ENCODE peak calls at places on chromosomes 2 and 18, in four cellular contexts. T, S, K and W are unnamed samples.
A peak's percentile ranks its signal among the peaks of the same experiment; 100 is the strongest.

GRCh38 chr18:33355263-33355662 is 85.3 kb downstream of the CCDC178 start:
- DNase-seq in S (no peak), T (no peak), K (no peak), W (no peak)

GRCh38 chr2:46796843-46797625 is 118.6 kb downstream of the MCFD2 start:
- DNase-seq in T (no peak), S (no peak), K (no peak), W (no peak)

GRCh38 chr2:172640389-172640788 is 84.5 kb downstream of the PDK1 start:
- DNase-seq in S (no peak), T (no peak), K (no peak), W (no peak)

GRCh38 chr2:136005462-136006205 is 20.2 kb upstream of the DARS1 start:
- DNase-seq in T (no peak), S (no peak), K (no peak), W (no peak)

GRCh38 chr2:223008162-223008561 is 43.8 kb upstream of the KCNE4 start:
- DNase-seq in S (no peak), K (peak; percentile 34), T (no peak), W (no peak)

GRCh38 chr2:113760400-113760799 is 4.0 kb upstream of the SLC35F5 start:
- DNase-seq in S (no peak), K (peak; percentile 15), T (no peak), W (no peak)

GRCh38 chr18:49911414-49911813 is 98.1 kb upstream of the ACAA2 start:
- DNase-seq in S (no peak), T (peak; percentile 40), K (no peak), W (no peak)

GRCh38 chr2:74102516-74102915 is 45.2 kb downstream of the BOLA3 start:
- DNase-seq in K (no peak), T (no peak), S (no peak), W (no peak)

GRCh38 chr18:35581555-35582309 is at the start of gene GALNT1:
- DNase-seq in S (no peak), K (peak; percentile 9), T (no peak), W (no peak)

GRCh38 chr2:797993-798392 is 120.8 kb upstream of the TMEM18 start:
- DNase-seq in K (no peak), T (no peak), S (no peak), W (no peak)

GRCh38 chr18:63155169-63155852 is 164.3 kb downstream of the BCL2 start:
- DNase-seq in K (peak; percentile 72), S (peak; percentile 36), T (no peak), W (peak; percentile 89)

GRCh38 chr2:73640946-73641766 is 1.1 kb downstream of the NAT8 start:
- DNase-seq in T (no peak), K (no peak), S (no peak), W (no peak)

GRCh38 chr18:26621161-26622026 is 73.0 kb upstream of the KCTD1 start:
- DNase-seq in K (peak; percentile 27), S (no peak), T (no peak), W (peak; percentile 65)

GRCh38 chr2:120867290-120868231 is 131.9 kb downstream of the GLI2 start:
- DNase-seq in T (no peak), K (peak; percentile 71), S (peak; percentile 20), W (no peak)

GRCh38 chr2:239644016-239644415 is 243.2 kb upstream of the HDAC4 start:
- DNase-seq in S (no peak), K (no peak), T (no peak), W (no peak)

GRCh38 chr2:68577183-68577582 is 66.2 kb upstream of the PROKR1 start:
- DNase-seq in S (no peak), T (no peak), K (no peak), W (no peak)

GRCh38 chr18:59332986-59333385 is 14.5 kb upstream of the CPLX4 start:
- DNase-seq in T (no peak), K (no peak), S (no peak), W (no peak)

GRCh38 chr2:215367647-215368492 is 56.0 kb downstream of the ATIC start:
- DNase-seq in K (no peak), T (no peak), S (no peak), W (no peak)

GRCh38 chr2:28356095-28356911 is 36.4 kb upstream of the FOSL2 start:
- DNase-seq in T (no peak), K (peak; percentile 92), S (no peak), W (no peak)

GRCh38 chr2:41167014-41167413 is 715.1 kb upstream of the SLC8A1 start:
- DNase-seq in S (peak; percentile 9), T (no peak), K (no peak), W (no peak)

GRCh38 chr2:54457326-54458023 is 1.3 kb downstream of the SPTBN1 start:
- DNase-seq in K (no peak), T (peak; percentile 43), S (no peak), W (peak; percentile 34)

GRCh38 chr18:45774065-45774521 is 50.1 kb downstream of the SLC14A1 start:
- DNase-seq in T (no peak), S (no peak), K (no peak), W (no peak)

GRCh38 chr18:44678725-44679055 is 2.0 kb upstream of the SETBP1 start:
- DNase-seq in K (no peak), S (no peak), T (no peak), W (no peak)

GRCh38 chr2:241182531-241183133 is 5.8 kb upstream of the ANO7 start:
- DNase-seq in T (no peak), S (no peak), K (no peak), W (no peak)

GRCh38 chr2:225074366-225074765 is 32.1 kb upstream of the DOCK10 start:
- DNase-seq in T (no peak), K (no peak), S (no peak), W (no peak)

GRCh38 chr2:143955416-143956075 is 564.4 kb downstream of the ZEB2 start:
- DNase-seq in S (no peak), K (no peak), T (no peak), W (no peak)

GRCh38 chr2:209638346-209638745 is 133.3 kb upstream of the UNC80 start:
- DNase-seq in S (no peak), T (no peak), K (no peak), W (no peak)

GRCh38 chr2:32357545-32358482 is 991 bp downstream of the BIRC6 start:
- DNase-seq in K (peak; percentile 34), T (peak; percentile 65), S (peak; percentile 15), W (peak; percentile 47)

GRCh38 chr2:239240480-239240881 is 160.3 kb downstream of the HDAC4 start:
- DNase-seq in S (no peak), T (no peak), K (no peak), W (no peak)

GRCh38 chr2:239590995-239591915 is 190.4 kb upstream of the HDAC4 start:
- DNase-seq in T (no peak), K (no peak), S (no peak), W (no peak)

GRCh38 chr2:84970956-84971798 is at the start of gene KCMF1:
- DNase-seq in S (no peak), T (peak; percentile 86), K (peak; percentile 85), W (peak; percentile 82)

GRCh38 chr2:159801925-159802324 is 3.9 kb upstream of the CD302 start:
- DNase-seq in T (no peak), S (no peak), K (no peak), W (no peak)

GRCh38 chr18:6819332-6819731 is 89.8 kb downstream of the ARHGAP28 start:
- DNase-seq in T (no peak), K (no peak), S (no peak), W (no peak)

GRCh38 chr2:234623521-234623991 is 126.7 kb upstream of the ARL4C start:
- DNase-seq in S (no peak), K (peak; percentile 7), T (no peak), W (no peak)

GRCh38 chr2:240902615-240903041 is 3.5 kb upstream of the CROCC2 start:
- DNase-seq in T (peak; percentile 84), S (no peak), K (no peak), W (no peak)

GRCh38 chr2:226969412-226969811 is 133.6 kb downstream of the RHBDD1 start:
- DNase-seq in S (no peak), T (no peak), K (no peak), W (no peak)

GRCh38 chr2:79801082-79801481 is 288.2 kb downstream of the CTNNA2 start:
- DNase-seq in K (no peak), S (no peak), T (no peak), W (no peak)

GRCh38 chr2:11535899-11536344 is 2.1 kb downstream of the GREB1 start:
- DNase-seq in T (no peak), K (no peak), S (no peak), W (no peak)
- H3K27me3 ChIP-seq in T (no peaks in the 10 kb centered on the region), K (peaks cover 5% of the 10 kb centered on the region), S (no peaks in the 10 kb centered on the region), W (no peaks in the 10 kb centered on the region)

GRCh38 chr2:10277293-10278028 is 25.2 kb upstream of the HPCAL1 start:
- DNase-seq in T (no peak), K (no peak), S (no peak), W (no peak)
- H3K4me3 ChIP-seq in T (no peak overlapping the region), K (no peak overlapping the region), S (no peak overlapping the region), W (no peak overlapping the region)

GRCh38 chr2:219515874-219516629 is 1.8 kb downstream of the ASIC4 start:
- DNase-seq in K (no peak), S (no peak), T (no peak), W (no peak)

GRCh38 chr2:219513787-219514186 is 495 bp upstream of the ASIC4 start:
- DNase-seq in T (no peak), S (no peak), K (no peak), W (no peak)

GRCh38 chr2:219514196-219514761 is at the start of gene ASIC4:
- DNase-seq in S (no peak), T (no peak), K (no peak), W (no peak)

GRCh38 chr2:219512524-219513216 is 1.6 kb upstream of the ASIC4 start:
- DNase-seq in K (no peak), T (no peak), S (no peak), W (no peak)

DNA sequence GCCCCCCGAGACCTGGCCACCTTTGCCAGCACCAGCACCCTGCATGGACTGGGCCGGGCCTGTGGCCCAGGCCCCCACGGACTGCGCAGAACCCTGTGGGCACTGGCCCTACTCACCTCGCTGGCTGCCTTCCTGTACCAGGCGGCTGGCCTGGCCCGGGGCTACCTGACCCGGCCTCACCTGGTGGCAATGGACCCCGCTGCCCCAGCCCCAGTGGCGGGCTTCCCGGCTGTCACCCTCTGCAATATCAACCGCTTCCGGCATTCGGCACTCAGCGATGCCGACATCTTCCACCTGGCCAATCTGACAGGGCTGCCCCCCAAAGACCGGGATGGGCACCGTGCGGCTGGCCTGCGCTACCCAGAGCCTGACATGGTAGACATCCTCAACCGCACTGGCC is 554 bp downstream of the ASIC4 start:
- DNase-seq in S (no peak), T (no peak), K (no peak), W (no peak)
- H3K27me3 ChIP-seq in S (peaks cover 70% of the 10 kb centered on the region), T (peaks cover 5% of the 10 kb centered on the region), K (peaks cover 93% of the 10 kb centered on the region), W (peaks cover 68% of the 10 kb centered on the region)

DNA sequence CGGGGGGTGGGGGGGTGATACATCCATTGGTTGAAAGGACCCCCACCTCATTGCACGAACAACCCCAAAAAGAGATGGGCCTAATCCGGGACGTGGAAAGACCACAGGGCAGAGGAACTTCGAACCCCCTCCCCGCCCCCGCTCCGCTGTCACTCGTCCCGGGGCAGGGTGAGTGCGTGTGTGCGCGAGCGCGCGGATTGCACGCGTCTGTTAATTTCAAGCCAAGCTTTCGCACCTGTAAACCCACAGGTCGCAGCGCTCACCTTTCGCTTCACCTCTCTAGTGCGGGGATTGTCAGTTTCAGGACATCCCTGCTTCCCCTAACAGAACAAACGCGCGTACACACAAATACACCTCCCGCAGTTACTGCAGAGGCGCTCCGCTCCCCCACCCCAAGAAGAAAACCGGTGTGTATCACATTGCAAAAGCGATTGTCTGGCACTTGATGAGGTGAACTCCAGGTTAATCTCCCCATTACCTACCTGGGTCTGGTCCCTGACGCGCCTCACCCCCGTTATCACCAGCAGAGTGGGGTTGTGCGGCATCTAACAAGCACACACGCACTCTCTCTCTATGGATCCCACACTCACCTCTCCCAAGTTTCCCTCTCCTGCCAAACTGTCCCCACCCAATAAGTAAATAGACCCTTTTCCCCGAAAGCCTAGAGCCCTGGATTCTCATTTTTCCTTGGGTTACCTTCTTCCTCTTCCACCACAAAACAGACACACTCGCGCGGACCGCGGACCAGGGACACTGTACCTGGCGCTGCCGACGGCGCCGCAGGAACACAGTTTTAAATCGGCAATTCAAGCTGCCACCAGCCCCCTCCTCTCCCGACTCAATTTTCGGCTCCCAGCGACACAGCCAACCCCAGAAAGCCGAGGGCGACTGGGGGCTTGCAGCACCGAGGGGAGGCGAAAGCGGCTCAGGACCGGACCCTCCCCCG is 1.0 kb downstream of the CYP26B1 start:
- DNase-seq in T (no peak), K (no peak), S (no peak), W (no peak)
- H3K4me3 ChIP-seq in T (peak overlapping the region; percentile 26), K (peak overlapping the region; percentile 41), S (peak overlapping the region; percentile 34), W (no peak overlapping the region)